ENCODE peak calls at places on chromosome 17, in five cellular contexts. E, N, A, J and V are unnamed samples.

GRCh38 chr17:6912110-6913051 is 80.9 kb upstream of the TEKT1 start:
- DNase-seq in E (no peak), N (no peak), A (no peak), J (no peak), V (no peak)

GRCh38 chr17:66752411-66752810 is 82.5 kb upstream of the CACNG5 start:
- DNase-seq in E (no peak), N (no peak), A (no peak), J (no peak), V (no peak)

GRCh38 chr17:42407289-42407836 is 15.7 kb downstream of the CAVIN1 start:
- DNase-seq in E (no peak), N (peak; percentile 86), A (peak; percentile 53), J (peak; percentile 92), V (peak; percentile 96)

GRCh38 chr17:55769625-55770000 is 18.8 kb downstream of the PCTP start:
- DNase-seq in E (no peak), N (no peak), A (no peak), J (no peak), V (peak; percentile 27)

GRCh38 chr17:78716814-78717393 is 65.2 kb downstream of the CYTH1 start:
- DNase-seq in E (no peak), N (peak; percentile 82), A (peak; percentile 33), J (peak; percentile 95), V (peak; percentile 96)

GRCh38 chr17:16573466-16573865 is 4.5 kb upstream of the ZNF287 start:
- DNase-seq in E (no peak), N (no peak), A (no peak), J (no peak), V (no peak)

GRCh38 chr17:76524598-76525512 is 12.7 kb downstream of the CYGB start:
- DNase-seq in E (no peak), N (no peak), A (no peak), J (no peak), V (no peak)

GRCh38 chr17:41417576-41418015 is 6.8 kb downstream of the KRT37 start:
- DNase-seq in E (no peak), N (peak; percentile 19), A (no peak), J (no peak), V (peak; percentile 28)

GRCh38 chr17:214881-215331 is 33.5 kb upstream of the DOC2B start:
- DNase-seq in E (no peak), N (no peak), A (no peak), J (no peak), V (no peak)